ENCODE peak calls at places on chromosome 1, in ten cellular contexts. F is OCI-LY7; X is body of pancreas; O is psoas muscle; H is CD8-positive, alpha-beta T cell; S is cardiac muscle cell; Q is endodermal cell; A is naive thymus-derived CD4-positive, alpha-beta T cell; W is GM23248; R is tibial artery. N is an unnamed sample. For H3K4me1, the result is how much of the 10 kb centered on the place peaks cover.

GRCh38 chr1:39639333-39640130 is at the start of gene HEYL:
- DNase-seq in R (peak), W (peak), X (peak), S (peak), F (no peak), Q (peak), O (peak), H (peak), A (peak), N (peak)

GRCh38 chr1:200342511-200343400 is 67.1 kb downstream of the ZNF281 start:
- DNase-seq in O (no peak), H (no peak), X (no peak), R (no peak), S (peak), Q (no peak), F (no peak), W (peak), A (no peak), N (no peak)

GRCh38 chr1:243550276-243550675 is 294.4 kb downstream of the SDCCAG8 start:
- DNase-seq in X (no peak), A (no peak), R (no peak), Q (no peak), H (no peak), W (peak), F (no peak), S (peak), O (no peak), N (no peak)

GRCh38 chr1:6013491-6013890 is 21.3 kb upstream of the NPHP4 start:
- DNase-seq in R (no peak), H (no peak), F (no peak), A (no peak), W (no peak), X (no peak), O (no peak), S (no peak), Q (no peak), N (peak)

GRCh38 chr1:150555198-150555970 is 6.2 kb downstream of the ADAMTSL4 start:
- DNase-seq in W (peak), X (no peak), A (no peak), O (no peak), R (no peak), F (no peak), Q (no peak), H (no peak), S (no peak), N (peak)

GRCh38 chr1:95278173-95278988 is 44.4 kb downstream of the RWDD3 start:
- DNase-seq in W (no peak), S (no peak), F (no peak), Q (no peak), A (no peak), H (no peak), X (no peak), R (no peak), O (no peak), N (no peak)

GRCh38 chr1:56429288-56429687 is 150.1 kb downstream of the PLPP3 start:
- DNase-seq in R (no peak), X (no peak), F (no peak), H (no peak), W (no peak), S (no peak), A (no peak), O (no peak), Q (no peak), N (no peak)

GRCh38 chr1:58908539-58909161 is 124.8 kb upstream of the JUN start:
- DNase-seq in R (no peak), H (no peak), X (no peak), S (peak), O (no peak), F (no peak), A (no peak), Q (no peak), W (peak), N (no peak)

GRCh38 chr1:28087614-28088167 is 719 bp downstream of the EYA3 start:
- DNase-seq in A (peak), Q (peak), H (no peak), W (peak), F (peak), R (no peak), S (no peak), O (no peak), X (no peak), N (no peak)

GRCh38 chr1:192668434-192668983 is 32.6 kb downstream of the RGS13 start:
- DNase-seq in W (no peak), R (no peak), F (no peak), Q (no peak), H (no peak), A (no peak), X (no peak), O (no peak), S (no peak), N (no peak)

GRCh38 chr1:236394016-236394481 is at the start of gene EDARADD:
- DNase-seq in O (no peak), X (no peak), R (no peak), A (no peak), F (no peak), S (peak), W (peak), H (no peak), Q (no peak), N (no peak)

DNA sequence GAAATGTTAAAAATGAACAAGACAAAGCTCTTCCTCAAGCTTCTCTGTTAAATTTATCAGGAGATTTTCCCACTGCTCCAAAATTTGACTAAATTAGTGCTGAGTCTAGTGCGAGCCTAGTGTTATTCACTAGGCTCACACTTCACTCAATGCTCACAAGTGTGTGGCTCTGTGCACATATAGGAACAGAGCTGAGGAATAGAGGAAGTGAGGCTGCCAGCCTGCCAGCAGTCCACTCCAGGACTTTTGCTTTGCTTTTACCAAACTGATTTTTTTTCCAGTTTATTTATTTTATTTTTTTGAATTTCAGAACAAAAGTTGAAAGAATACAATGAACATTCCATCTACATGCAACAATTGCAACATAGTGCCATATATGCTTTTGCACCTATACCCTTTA is 87.2 kb downstream of the VAV3 start:
- DNase-seq in R (no peak), F (peak), H (no peak), A (no peak), S (no peak), O (no peak), Q (no peak), X (no peak), W (peak), N (no peak)
- H3K4me1 ChIP-seq in R (under half), F (under half), H (under half), A (under half), S (under half), O (under half), Q (under half), X (under half), W (under half), N (under half)

DNA sequence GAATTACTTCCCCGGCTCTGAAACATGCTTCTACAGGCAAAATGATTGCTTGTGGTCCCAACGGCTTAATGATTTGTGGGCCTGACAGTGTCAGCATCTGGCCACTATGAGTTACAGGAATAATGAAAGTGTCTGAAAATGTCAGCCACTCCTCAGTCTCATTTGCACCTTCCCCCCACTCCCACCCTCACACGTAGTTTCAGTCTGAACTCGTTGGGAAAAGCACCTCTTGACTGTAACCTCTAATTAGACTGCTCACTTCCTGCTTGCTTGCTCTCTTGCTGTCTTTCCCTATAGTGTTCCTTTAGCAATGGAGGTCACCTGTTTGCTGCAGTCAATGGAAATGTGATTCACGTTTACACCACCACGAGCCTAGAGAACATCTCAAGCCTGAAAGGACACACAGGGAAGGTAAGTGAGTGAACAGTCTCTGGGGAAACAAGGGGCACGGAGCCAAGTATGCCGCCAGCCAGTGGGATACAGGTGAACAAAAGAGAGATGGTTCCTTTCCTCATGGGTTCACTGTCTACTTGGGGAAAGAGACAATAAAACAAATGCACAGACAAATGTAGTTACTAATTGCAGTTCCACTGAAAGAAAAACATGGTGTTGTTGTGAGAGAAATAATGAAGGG is 27.1 kb downstream of the CFAP57 start:
- DNase-seq in Q (no peak), R (no peak), F (no peak), H (no peak), O (no peak), A (no peak), S (no peak), W (no peak), X (no peak), N (no peak)
- H3K27ac ChIP-seq in Q (no peak), R (no peak), F (no peak), H (no peak), O (no peak), A (no peak), S (no peak), W (no peak), X (no peak), N (no peak)

DNA sequence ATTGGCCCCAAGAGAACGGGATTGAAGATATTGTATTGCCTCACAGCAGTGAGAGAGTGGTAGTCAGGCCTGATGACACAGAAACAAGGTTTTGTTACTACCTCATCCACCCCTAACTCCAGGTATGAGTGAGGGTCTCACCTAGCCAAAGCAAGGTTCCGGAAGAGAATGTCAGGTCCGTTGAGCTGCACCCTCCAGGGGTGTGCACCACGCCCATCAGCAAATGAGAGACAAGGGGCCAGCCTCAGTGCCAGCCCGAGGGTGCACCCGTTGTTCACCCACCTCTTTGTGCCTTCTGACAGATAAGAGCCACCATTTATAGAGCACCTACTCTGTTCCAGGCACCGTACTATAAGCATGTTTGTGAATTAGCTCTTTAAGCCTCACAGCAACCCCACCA is 121.9 kb upstream of the IPO9 start:
- DNase-seq in W (no peak), O (no peak), A (no peak), Q (no peak), X (no peak), F (no peak), H (no peak), R (no peak), S (no peak), N (no peak)
- H3K4me1 ChIP-seq in W (half or more), O (under half), A (under half), Q (under half), X (under half), F (under half), H (under half), R (under half), S (under half), N (under half)

GRCh38 chr1:8674912-8675311 is 142.5 kb downstream of the RERE start:
- DNase-seq in R (no peak), X (no peak), O (no peak), A (no peak), H (no peak), F (no peak), Q (no peak), W (peak), S (no peak), N (no peak)
- H3K27ac ChIP-seq in R (no peak), X (peak), O (no peak), A (no peak), H (no peak), F (no peak), Q (no peak), W (no peak), S (peak), N (no peak)

DNA sequence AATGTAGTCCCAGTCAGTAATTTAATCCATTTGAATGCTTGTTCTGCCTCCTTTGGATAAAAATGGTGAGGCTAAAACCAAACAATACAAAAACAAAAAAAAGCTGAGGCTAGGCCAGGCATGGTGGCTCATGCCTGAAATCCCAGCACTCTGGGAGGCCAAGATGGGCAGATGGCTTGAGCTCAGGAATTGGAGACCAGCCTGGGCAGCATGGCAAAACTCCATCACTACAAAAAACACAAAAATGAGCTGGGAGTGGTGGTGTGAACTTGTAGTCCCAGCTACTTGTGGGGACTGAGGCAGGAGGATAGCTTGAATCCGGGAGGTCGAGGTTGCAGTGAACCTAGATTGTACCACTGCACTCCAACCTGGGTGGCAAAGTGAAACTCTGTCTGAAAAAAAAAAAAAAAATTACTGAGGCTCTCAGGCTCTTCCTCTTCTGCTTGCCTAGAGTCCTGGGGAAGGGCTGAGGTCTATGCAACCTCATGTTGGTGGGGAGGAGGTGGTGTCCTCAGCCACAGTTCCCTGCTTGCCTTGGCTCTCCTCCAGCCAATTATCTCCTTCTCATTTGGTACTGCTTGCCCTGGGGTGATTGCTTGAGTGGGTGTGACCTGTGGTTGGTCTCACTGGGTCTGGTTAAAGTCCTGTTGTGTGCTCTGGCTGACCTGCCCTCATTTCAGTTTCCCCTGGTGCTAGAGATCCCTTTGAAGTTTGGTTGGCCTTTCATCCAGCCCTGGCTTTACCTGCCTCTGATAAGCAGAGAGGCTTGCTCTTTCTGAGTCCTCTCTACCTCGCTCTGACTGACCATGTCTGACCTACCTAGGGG is 20.9 kb downstream of the S1PR1 start:
- DNase-seq in H (no peak), Q (no peak), S (peak), X (no peak), A (no peak), W (no peak), R (no peak), O (no peak), F (no peak), N (no peak)
- H3K4me1 ChIP-seq in H (half or more), Q (under half), S (under half), X (under half), A (half or more), W (under half), R (under half), O (under half), F (under half), N (under half)

GRCh38 chr1:212926364-212926757 is 24.0 kb upstream of the VASH2 start:
- DNase-seq in F (no peak), R (no peak), X (no peak), O (no peak), A (no peak), S (no peak), Q (peak), W (no peak), H (no peak), N (no peak)

GRCh38 chr1:212930986-212931678 is 19.2 kb upstream of the VASH2 start:
- DNase-seq in Q (peak), F (no peak), A (no peak), R (no peak), X (no peak), H (no peak), O (no peak), S (no peak), W (no peak), N (no peak)

GRCh38 chr1:212934050-212934449 is 16.3 kb upstream of the VASH2 start:
- DNase-seq in O (no peak), S (no peak), A (no peak), H (no peak), Q (no peak), X (no peak), W (no peak), R (no peak), F (no peak), N (no peak)

DNA sequence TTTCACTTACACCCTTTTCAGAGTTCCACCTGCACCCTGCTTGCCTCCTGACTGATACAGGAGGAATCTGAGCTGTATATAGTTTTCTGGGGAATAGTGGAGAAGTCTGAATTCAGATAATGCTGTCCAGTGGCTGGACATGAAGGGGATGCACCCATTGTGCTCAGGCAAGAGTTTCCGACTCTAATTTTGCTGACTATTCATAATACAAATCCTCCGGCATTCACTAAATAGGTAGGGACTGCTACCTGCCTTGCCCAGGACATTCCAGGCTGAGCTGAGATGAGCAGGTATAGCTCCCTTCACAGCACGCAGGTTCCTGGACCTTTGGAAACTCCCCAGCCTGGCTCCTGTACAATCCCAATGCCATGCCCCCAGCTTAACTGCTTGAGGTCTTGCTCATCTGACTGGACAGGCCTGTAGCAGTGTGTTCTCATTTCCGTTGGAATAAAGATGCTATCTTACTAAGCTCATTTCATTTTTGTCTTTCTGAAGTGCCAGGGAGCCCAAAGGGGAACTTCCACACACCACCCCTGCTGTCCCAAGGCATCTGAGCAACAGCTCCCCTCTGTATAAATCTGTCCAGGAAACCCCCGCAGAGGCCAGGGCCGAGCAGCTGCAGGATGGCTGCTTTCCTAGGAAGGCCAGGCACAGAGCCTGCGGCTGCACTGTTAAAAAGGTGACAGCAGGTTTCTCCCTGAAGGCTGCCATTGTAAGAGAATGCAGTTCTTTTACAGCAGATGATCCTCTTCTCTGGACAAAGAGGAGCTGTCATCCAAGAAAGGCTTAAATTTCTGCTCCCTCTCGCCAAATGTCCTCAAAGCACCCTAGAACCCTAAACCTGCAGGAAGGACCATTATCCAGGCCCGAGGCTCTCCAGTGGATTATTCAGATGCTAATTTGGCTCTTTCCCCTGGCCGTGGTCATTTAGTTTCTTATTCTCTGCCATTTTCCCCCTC is 21.7 kb upstream of the VASH2 start:
- DNase-seq in S (no peak), R (no peak), Q (peak), W (peak), F (no peak), X (no peak), H (no peak), A (no peak), O (no peak), N (no peak)
- H3K27ac ChIP-seq in S (no peak), R (no peak), Q (peak), W (no peak), F (no peak), X (no peak), H (no peak), A (no peak), O (no peak), N (no peak)

N was measured in aorta.